ENCODE peak calls at places on chromosome 20, in five cellular contexts. One of them, this sample, is unnamed.

GRCh38 chr20:50982372-50982771 is 23.8 kb downstream of the MOCS3 start:
- DNase-seq in tibial artery: no peak
- DNase-seq in brain microvascular endothelial cell: peak
- DNase-seq in ovary: no peak
- DNase-seq in left ventricle myocardium inferior: no peak
- DNase-seq in this sample: no peak

GRCh38 chr20:51930775-51931174 is 128.5 kb upstream of the SALL4 start:
- DNase-seq in left ventricle myocardium inferior: no peak
- DNase-seq in brain microvascular endothelial cell: peak
- DNase-seq in tibial artery: no peak
- DNase-seq in ovary: no peak
- DNase-seq in this sample: no peak

GRCh38 chr20:57840504-57841296 is 130.9 kb upstream of the PMEPA1 start:
- DNase-seq in brain microvascular endothelial cell: no peak
- DNase-seq in tibial artery: no peak
- DNase-seq in ovary: no peak
- DNase-seq in left ventricle myocardium inferior: no peak
- DNase-seq in this sample: no peak

GRCh38 chr20:44748005-44748370 is 2.3 kb downstream of the KCNK15 start:
- DNase-seq in brain microvascular endothelial cell: no peak
- DNase-seq in ovary: no peak
- DNase-seq in tibial artery: no peak
- DNase-seq in left ventricle myocardium inferior: no peak
- DNase-seq in this sample: no peak

GRCh38 chr20:40192083-40192482 is 497.0 kb downstream of the MAFB start:
- DNase-seq in brain microvascular endothelial cell: no peak
- DNase-seq in ovary: no peak
- DNase-seq in left ventricle myocardium inferior: no peak
- DNase-seq in tibial artery: no peak
- DNase-seq in this sample: no peak

GRCh38 chr20:31927758-31928157 is 24.1 kb downstream of the PDRG1 start:
- DNase-seq in brain microvascular endothelial cell: no peak
- DNase-seq in tibial artery: peak
- DNase-seq in left ventricle myocardium inferior: no peak
- DNase-seq in ovary: no peak
- DNase-seq in this sample: no peak

GRCh38 chr20:59082077-59082740 is 39.6 kb upstream of the PRELID3B start:
- DNase-seq in tibial artery: no peak
- DNase-seq in left ventricle myocardium inferior: no peak
- DNase-seq in brain microvascular endothelial cell: no peak
- DNase-seq in ovary: no peak
- DNase-seq in this sample: no peak

GRCh38 chr20:3781153-3781910 is at the start of gene SPEF1:
- DNase-seq in ovary: peak
- DNase-seq in left ventricle myocardium inferior: peak
- DNase-seq in tibial artery: peak
- DNase-seq in brain microvascular endothelial cell: peak
- DNase-seq in this sample: peak

GRCh38 chr20:23114018-23114417 is 27.9 kb upstream of the CD93 start:
- DNase-seq in left ventricle myocardium inferior: peak
- DNase-seq in brain microvascular endothelial cell: no peak
- DNase-seq in ovary: no peak
- DNase-seq in tibial artery: no peak
- DNase-seq in this sample: peak

GRCh38 chr20:37848706-37849105 is 54.2 kb upstream of the VSTM2L start:
- DNase-seq in tibial artery: no peak
- DNase-seq in ovary: no peak
- DNase-seq in left ventricle myocardium inferior: no peak
- DNase-seq in brain microvascular endothelial cell: no peak
- DNase-seq in this sample: no peak

GRCh38 chr20:8073024-8073832 is 53.7 kb upstream of the TMX4 start:
- DNase-seq in brain microvascular endothelial cell: peak
- DNase-seq in tibial artery: no peak
- DNase-seq in left ventricle myocardium inferior: no peak
- DNase-seq in ovary: no peak
- DNase-seq in this sample: no peak

GRCh38 chr20:5309971-5310370 is 6.8 kb downstream of the PROKR2 start:
- DNase-seq in ovary: no peak
- DNase-seq in brain microvascular endothelial cell: no peak
- DNase-seq in tibial artery: no peak
- DNase-seq in left ventricle myocardium inferior: no peak
- DNase-seq in this sample: no peak

GRCh38 chr20:57620274-57620990 is at the start of gene ZBP1:
- DNase-seq in ovary: no peak
- DNase-seq in brain microvascular endothelial cell: no peak
- DNase-seq in left ventricle myocardium inferior: no peak
- DNase-seq in tibial artery: peak
- DNase-seq in this sample: no peak

GRCh38 chr20:49727473-49727872 is 13.8 kb upstream of the B4GALT5 start:
- DNase-seq in ovary: no peak
- DNase-seq in brain microvascular endothelial cell: no peak
- DNase-seq in left ventricle myocardium inferior: no peak
- DNase-seq in tibial artery: no peak
- DNase-seq in this sample: no peak

GRCh38 chr20:4076671-4077070 is 61.3 kb upstream of the RNF24 start:
- DNase-seq in tibial artery: no peak
- DNase-seq in ovary: no peak
- DNase-seq in left ventricle myocardium inferior: no peak
- DNase-seq in brain microvascular endothelial cell: peak
- DNase-seq in this sample: no peak

GRCh38 chr20:61438285-61438684 is 186.2 kb downstream of the CDH4 start:
- DNase-seq in left ventricle myocardium inferior: no peak
- DNase-seq in brain microvascular endothelial cell: no peak
- DNase-seq in tibial artery: no peak
- DNase-seq in ovary: no peak
- DNase-seq in this sample: no peak
- H3K27ac ChIP-seq in left ventricle myocardium inferior: no peak
- H3K27ac ChIP-seq in brain microvascular endothelial cell: no peak
- H3K27ac ChIP-seq in tibial artery: no peak
- H3K27ac ChIP-seq in ovary: no peak
- H3K27ac ChIP-seq in this sample: no peak

GRCh38 chr20:34709836-34710567 is 5.9 kb downstream of the TP53INP2 start:
- DNase-seq in tibial artery: peak
- DNase-seq in brain microvascular endothelial cell: peak
- DNase-seq in left ventricle myocardium inferior: peak
- DNase-seq in ovary: peak
- DNase-seq in this sample: peak
- H3K27ac ChIP-seq in tibial artery: peak
- H3K27ac ChIP-seq in brain microvascular endothelial cell: peak
- H3K27ac ChIP-seq in left ventricle myocardium inferior: peak
- H3K27ac ChIP-seq in ovary: peak
- H3K27ac ChIP-seq in this sample: peak

GRCh38 chr20:34037121-34037520 is 43.4 kb downstream of the RALY start:
- DNase-seq in brain microvascular endothelial cell: no peak
- DNase-seq in left ventricle myocardium inferior: no peak
- DNase-seq in tibial artery: no peak
- DNase-seq in ovary: peak
- DNase-seq in this sample: no peak

GRCh38 chr20:34029415-34029814 is 35.7 kb downstream of the RALY start:
- DNase-seq in left ventricle myocardium inferior: no peak
- DNase-seq in brain microvascular endothelial cell: no peak
- DNase-seq in tibial artery: no peak
- DNase-seq in ovary: no peak
- DNase-seq in this sample: no peak

GRCh38 chr20:34037767-34038166 is 44.1 kb downstream of the RALY start:
- DNase-seq in tibial artery: no peak
- DNase-seq in left ventricle myocardium inferior: peak
- DNase-seq in brain microvascular endothelial cell: no peak
- DNase-seq in ovary: peak
- DNase-seq in this sample: no peak

GRCh38 chr20:34030453-34030852 is 36.7 kb downstream of the RALY start:
- DNase-seq in tibial artery: no peak
- DNase-seq in brain microvascular endothelial cell: no peak
- DNase-seq in ovary: no peak
- DNase-seq in left ventricle myocardium inferior: no peak
- DNase-seq in this sample: no peak

DNA sequence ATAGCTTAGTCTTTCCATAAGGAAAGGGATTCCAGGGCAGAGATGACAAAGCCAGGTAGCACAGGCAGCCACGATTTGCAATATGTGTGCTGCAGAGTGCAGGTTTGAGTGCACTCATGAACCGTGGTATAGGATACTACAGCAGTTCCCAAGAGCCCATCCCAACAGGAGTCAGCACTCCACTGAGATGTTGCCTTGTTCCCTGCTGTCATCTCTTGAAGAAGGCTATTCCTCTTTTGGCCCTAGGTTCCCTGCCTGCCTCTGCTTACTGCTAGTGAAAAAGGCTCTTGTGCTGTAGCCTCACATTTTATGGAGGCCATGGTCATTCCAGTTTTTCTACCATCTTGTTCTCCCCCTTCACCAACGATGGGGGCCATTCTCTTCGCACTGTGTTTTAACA is 40.2 kb downstream of the RALY start:
- DNase-seq in left ventricle myocardium inferior: no peak
- DNase-seq in brain microvascular endothelial cell: no peak
- DNase-seq in ovary: no peak
- DNase-seq in tibial artery: no peak
- DNase-seq in this sample: no peak
- H3K27ac ChIP-seq in left ventricle myocardium inferior: no peak
- H3K27ac ChIP-seq in brain microvascular endothelial cell: no peak
- H3K27ac ChIP-seq in ovary: no peak
- H3K27ac ChIP-seq in tibial artery: no peak
- H3K27ac ChIP-seq in this sample: no peak

GRCh38 chr20:62679978-62680589 is 28.6 kb upstream of the NTSR1 start:
- DNase-seq in brain microvascular endothelial cell: no peak
- DNase-seq in left ventricle myocardium inferior: no peak
- DNase-seq in ovary: no peak
- DNase-seq in tibial artery: no peak
- DNase-seq in this sample: no peak

GRCh38 chr20:62677678-62678077 is 31.0 kb upstream of the NTSR1 start:
- DNase-seq in brain microvascular endothelial cell: no peak
- DNase-seq in tibial artery: no peak
- DNase-seq in left ventricle myocardium inferior: no peak
- DNase-seq in ovary: no peak
- DNase-seq in this sample: no peak

GRCh38 chr20:62675156-62675871 is 33.0 kb downstream of the SLCO4A1 start:
- DNase-seq in left ventricle myocardium inferior: no peak
- DNase-seq in tibial artery: no peak
- DNase-seq in brain microvascular endothelial cell: no peak
- DNase-seq in ovary: no peak
- DNase-seq in this sample: no peak

GRCh38 chr20:62676976-62677375 is 31.7 kb upstream of the NTSR1 start:
- DNase-seq in ovary: no peak
- DNase-seq in left ventricle myocardium inferior: no peak
- DNase-seq in tibial artery: no peak
- DNase-seq in brain microvascular endothelial cell: no peak
- DNase-seq in this sample: no peak

GRCh38 chr20:62678553-62678952 is 30.1 kb upstream of the NTSR1 start:
- DNase-seq in brain microvascular endothelial cell: no peak
- DNase-seq in ovary: no peak
- DNase-seq in tibial artery: no peak
- DNase-seq in left ventricle myocardium inferior: no peak
- DNase-seq in this sample: no peak
- H3K27ac ChIP-seq in brain microvascular endothelial cell: no peak
- H3K27ac ChIP-seq in ovary: no peak
- H3K27ac ChIP-seq in tibial artery: no peak
- H3K27ac ChIP-seq in left ventricle myocardium inferior: no peak
- H3K27ac ChIP-seq in this sample: no peak

GRCh38 chr20:836188-836587 is 2.7 kb downstream of the FAM110A start:
- DNase-seq in ovary: no peak
- DNase-seq in left ventricle myocardium inferior: no peak
- DNase-seq in tibial artery: no peak
- DNase-seq in brain microvascular endothelial cell: no peak
- DNase-seq in this sample: no peak

GRCh38 chr20:833121-833449 is 430 bp upstream of the FAM110A start:
- DNase-seq in left ventricle myocardium inferior: no peak
- DNase-seq in tibial artery: no peak
- DNase-seq in brain microvascular endothelial cell: no peak
- DNase-seq in ovary: no peak
- DNase-seq in this sample: no peak

GRCh38 chr20:835220-836045 is 1.9 kb downstream of the FAM110A start:
- DNase-seq in tibial artery: no peak
- DNase-seq in brain microvascular endothelial cell: no peak
- DNase-seq in left ventricle myocardium inferior: peak
- DNase-seq in ovary: peak
- DNase-seq in this sample: peak

GRCh38 chr20:833450-834150 is at the start of gene FAM110A:
- DNase-seq in ovary: peak
- DNase-seq in brain microvascular endothelial cell: peak
- DNase-seq in left ventricle myocardium inferior: peak
- DNase-seq in tibial artery: peak
- DNase-seq in this sample: peak

DNA sequence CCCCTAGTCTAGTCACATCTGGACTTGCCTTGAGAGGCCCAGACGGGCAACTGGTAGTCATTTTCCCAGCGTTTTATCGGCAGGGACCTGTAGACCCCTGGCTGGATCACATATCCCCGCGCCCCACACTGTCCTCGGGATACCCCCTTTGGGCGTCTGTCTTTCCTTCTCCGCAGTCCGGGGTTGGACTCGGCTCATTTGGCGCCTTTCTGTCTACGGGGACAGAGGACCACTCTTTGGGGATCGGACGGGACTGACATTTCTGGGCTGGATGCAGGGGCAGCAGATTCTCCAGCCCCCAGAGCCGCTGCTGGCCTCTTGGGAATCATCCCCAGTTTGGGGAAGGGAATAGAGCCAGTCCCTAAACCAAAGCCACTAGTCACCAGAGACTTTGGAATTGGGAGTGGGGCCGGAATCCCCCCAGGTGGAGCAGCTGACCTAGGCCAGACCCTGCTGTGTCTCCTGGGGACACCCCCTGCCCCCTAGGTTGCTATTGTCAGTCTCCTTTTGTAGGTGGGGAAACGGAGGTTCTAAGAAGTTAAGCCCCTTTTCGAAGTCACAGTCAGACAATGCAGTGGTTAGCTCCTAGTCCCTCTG is 734 bp downstream of the FAM110A start:
- DNase-seq in tibial artery: no peak
- DNase-seq in left ventricle myocardium inferior: no peak
- DNase-seq in ovary: no peak
- DNase-seq in brain microvascular endothelial cell: no peak
- DNase-seq in this sample: no peak
- H3K27ac ChIP-seq in tibial artery: peak
- H3K27ac ChIP-seq in left ventricle myocardium inferior: peak
- H3K27ac ChIP-seq in ovary: peak
- H3K27ac ChIP-seq in brain microvascular endothelial cell: no peak
- H3K27ac ChIP-seq in this sample: peak

DNA sequence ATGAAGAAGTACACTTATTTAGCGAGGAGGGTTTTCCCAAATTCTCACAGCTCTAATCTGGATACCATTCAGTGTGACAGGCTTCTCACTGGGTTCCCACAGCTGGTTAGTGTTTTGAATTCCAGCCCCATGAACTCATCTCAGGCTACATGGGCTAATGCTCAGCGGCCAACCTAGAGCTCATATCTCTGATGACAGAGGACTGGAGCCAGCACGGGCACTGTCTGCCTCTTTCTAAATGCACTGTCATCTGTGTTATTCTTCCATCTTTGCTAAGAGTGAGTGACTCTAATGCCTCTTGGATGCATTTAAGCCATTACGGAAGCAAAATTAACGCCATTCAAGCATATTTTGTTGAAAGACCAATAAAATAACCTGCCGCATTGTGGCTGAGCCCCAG is 308.9 kb upstream of the JAG1 start:
- DNase-seq in tibial artery: peak
- DNase-seq in brain microvascular endothelial cell: peak
- DNase-seq in left ventricle myocardium inferior: peak
- DNase-seq in ovary: no peak
- DNase-seq in this sample: peak
- H3K27ac ChIP-seq in tibial artery: peak
- H3K27ac ChIP-seq in brain microvascular endothelial cell: peak
- H3K27ac ChIP-seq in left ventricle myocardium inferior: peak
- H3K27ac ChIP-seq in ovary: no peak
- H3K27ac ChIP-seq in this sample: peak

GRCh38 chr20:33828326-33828834 is 17.2 kb downstream of the CHMP4B start:
- DNase-seq in left ventricle myocardium inferior: no peak
- DNase-seq in brain microvascular endothelial cell: no peak
- DNase-seq in tibial artery: peak
- DNase-seq in ovary: no peak
- DNase-seq in this sample: no peak
- H3K27ac ChIP-seq in left ventricle myocardium inferior: peak
- H3K27ac ChIP-seq in brain microvascular endothelial cell: no peak
- H3K27ac ChIP-seq in tibial artery: peak
- H3K27ac ChIP-seq in ovary: no peak
- H3K27ac ChIP-seq in this sample: peak

This sample was measured in heart right ventricle.